ENCODE peak calls at places on chromosomes 3 and 15, in four cellular contexts. I is mesothelial cell of epicardium, V is astrocyte of the spinal cord, D is breast epithelium. A is an unnamed sample.

GRCh38 chr3:188458761-188459160 is 304.8 kb downstream of the LPP start:
- DNase-seq in I (no peak), V (peak), D (no peak), A (no peak)

GRCh38 chr3:74329087-74329486 is 285.4 kb downstream of the CNTN3 start:
- DNase-seq in I (no peak), V (no peak), D (no peak), A (no peak)

GRCh38 chr3:72297481-72297880 is 512.5 kb upstream of the PROK2 start:
- DNase-seq in I (no peak), V (no peak), D (no peak), A (no peak)

GRCh38 chr3:122458992-122459391 is 43.1 kb upstream of the WDR5B start:
- DNase-seq in I (no peak), V (peak), D (no peak), A (no peak)

GRCh38 chr3:62436785-62437184 is 63.4 kb upstream of the FEZF2 start:
- DNase-seq in I (no peak), V (no peak), D (no peak), A (no peak)

GRCh38 chr3:51792206-51792605 is 13.2 kb upstream of the IQCF6 start:
- DNase-seq in I (no peak), V (no peak), D (no peak), A (no peak)

GRCh38 chr3:159637895-159638542 is 350.6 kb upstream of the IL12A start:
- DNase-seq in I (no peak), V (peak), D (no peak), A (no peak)

GRCh38 chr3:57145852-57146251 is 19.3 kb downstream of the IL17RD start:
- DNase-seq in I (no peak), V (no peak), D (no peak), A (no peak)

GRCh38 chr3:37619568-37619967 is 242.1 kb upstream of the CTDSPL start:
- DNase-seq in I (no peak), V (no peak), D (no peak), A (no peak)

GRCh38 chr3:49785565-49786356 is 581 bp downstream of the IP6K1 start:
- DNase-seq in I (peak), V (peak), D (peak), A (no peak)

GRCh38 chr15:52280326-52281084 is 15.1 kb downstream of the MYO5C start:
- DNase-seq in I (no peak), V (no peak), D (no peak), A (no peak)

GRCh38 chr15:53976844-53977392 is 1.3 kb upstream of the UNC13C start:
- DNase-seq in I (peak), V (no peak), D (no peak), A (no peak)

GRCh38 chr3:18758047-18758704 is 333.0 kb upstream of the SATB1 start:
- DNase-seq in I (no peak), V (peak), D (peak), A (no peak)
- TF ChIP-seq CTCF in I (peak), V (peak), D (peak), A (peak)

GRCh38 chr3:153706706-153707105 is 414.5 kb upstream of the ARHGEF26 start:
- DNase-seq in I (no peak), V (no peak), D (no peak), A (no peak)

DNA sequence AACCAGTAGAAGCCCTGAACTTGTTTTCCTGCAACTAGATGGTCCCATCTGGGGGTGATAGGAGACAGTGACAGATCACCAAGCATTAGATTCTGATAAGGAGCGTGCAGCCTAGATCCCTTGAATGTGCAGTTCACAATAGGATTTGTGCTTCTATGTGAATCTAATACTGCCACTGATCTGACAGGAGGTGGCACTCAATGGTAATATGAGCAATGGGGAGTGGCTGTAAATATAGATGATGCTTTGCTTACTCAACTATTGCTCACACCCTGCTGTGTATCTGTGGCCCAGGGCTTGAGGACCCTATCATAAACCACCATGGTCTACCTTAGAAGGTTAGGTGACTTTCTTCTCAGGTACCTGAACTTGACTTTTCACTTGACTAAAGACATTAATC is 417.1 kb upstream of the ARHGEF26 start:
- DNase-seq in I (no peak), V (no peak), D (no peak), A (no peak)
- TF ChIP-seq CTCF in I (no peak), V (no peak), D (no peak), A (no peak)

DNA sequence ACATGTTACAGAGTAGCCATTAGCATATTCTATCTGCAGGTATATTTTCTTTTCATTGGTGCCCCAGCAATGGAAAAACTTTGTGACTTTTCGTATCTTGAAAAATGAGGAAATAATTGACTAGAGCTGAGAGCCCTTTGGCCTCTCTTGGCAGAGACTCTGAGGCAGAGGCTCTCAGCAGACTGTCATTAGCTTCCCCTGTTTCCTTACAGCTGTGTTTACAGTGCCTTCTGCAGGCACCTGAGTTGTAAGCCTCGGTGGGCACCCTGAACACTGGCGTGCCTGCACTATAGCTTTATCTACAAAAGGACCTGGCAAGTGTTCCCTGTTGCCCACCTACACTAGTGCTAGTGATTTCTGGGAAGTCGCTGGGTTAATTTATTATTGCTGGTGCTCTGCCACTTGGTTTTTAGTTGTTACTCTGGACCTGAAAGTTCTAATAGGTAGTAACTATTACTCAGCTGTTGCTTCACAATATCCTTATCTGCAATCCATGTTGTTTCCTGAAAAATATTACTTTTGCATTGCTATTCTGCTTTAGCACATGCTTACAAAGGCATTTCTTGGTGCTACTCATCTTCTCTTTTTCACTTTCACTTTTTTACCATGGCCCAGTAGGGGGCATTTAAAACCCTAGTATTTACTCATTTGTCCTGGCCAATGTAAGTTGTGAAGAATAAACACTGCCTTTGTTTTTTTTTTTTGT is 7.8 kb upstream of the GPR171 start:
- DNase-seq in I (no peak), V (peak), D (no peak), A (no peak)
- TF ChIP-seq CTCF in I (no peak), V (no peak), D (no peak), A (no peak)

GRCh38 chr3:53173107-53173506 is 12.1 kb downstream of the PRKCD start:
- DNase-seq in I (no peak), V (no peak), D (no peak), A (no peak)

GRCh38 chr3:53171827-53172505 is 11.0 kb downstream of the PRKCD start:
- DNase-seq in I (no peak), V (no peak), D (no peak), A (no peak)

GRCh38 chr3:53171109-53171453 is 10.1 kb downstream of the PRKCD start:
- DNase-seq in I (no peak), V (no peak), D (no peak), A (no peak)

GRCh38 chr3:53175613-53176537 is 14.9 kb downstream of the PRKCD start:
- DNase-seq in I (no peak), V (no peak), D (no peak), A (no peak)

GRCh38 chr3:53174346-53175250 is 13.6 kb downstream of the PRKCD start:
- DNase-seq in I (no peak), V (no peak), D (no peak), A (no peak)
- TF ChIP-seq CTCF in I (no peak), V (no peak), D (no peak), A (no peak)